ENCODE peak calls at places on chromosome 10, in seven cellular contexts. One of them, this sample, is unnamed.

GRCh38 chr10:93462371-93462770 is 19.8 kb downstream of the MYOF start:
- DNase-seq in spleen: no peak
- DNase-seq in activated CD8-positive, alpha-beta T cell treated with anti-CD3 and anti-CD28 coated beads for 36 hours: no peak
- DNase-seq in cardiac muscle cell: no peak
- DNase-seq in IMR-90: no peak
- DNase-seq in CD4-positive, alpha-beta T cell: no peak
- DNase-seq in heart right ventricle: no peak
- DNase-seq in this sample: no peak

GRCh38 chr10:21432266-21432665 is 93.2 kb downstream of the SKIDA1 start:
- DNase-seq in IMR-90: no peak
- DNase-seq in cardiac muscle cell: no peak
- DNase-seq in CD4-positive, alpha-beta T cell: no peak
- DNase-seq in activated CD8-positive, alpha-beta T cell treated with anti-CD3 and anti-CD28 coated beads for 36 hours: no peak
- DNase-seq in spleen: no peak
- DNase-seq in heart right ventricle: no peak
- DNase-seq in this sample: no peak

GRCh38 chr10:46555713-46556514 is 544 bp downstream of the GPRIN2 start:
- DNase-seq in CD4-positive, alpha-beta T cell: peak
- DNase-seq in spleen: peak
- DNase-seq in activated CD8-positive, alpha-beta T cell treated with anti-CD3 and anti-CD28 coated beads for 36 hours: no peak
- DNase-seq in cardiac muscle cell: no peak
- DNase-seq in IMR-90: no peak
- DNase-seq in heart right ventricle: no peak
- DNase-seq in this sample: no peak

GRCh38 chr10:25522946-25523608 is 348.3 kb downstream of the GPR158 start:
- DNase-seq in cardiac muscle cell: peak
- DNase-seq in IMR-90: no peak
- DNase-seq in activated CD8-positive, alpha-beta T cell treated with anti-CD3 and anti-CD28 coated beads for 36 hours: no peak
- DNase-seq in spleen: no peak
- DNase-seq in heart right ventricle: no peak
- DNase-seq in CD4-positive, alpha-beta T cell: no peak
- DNase-seq in this sample: no peak

GRCh38 chr10:114815751-114816150 is 5.8 kb upstream of the FHIP2A start:
- DNase-seq in activated CD8-positive, alpha-beta T cell treated with anti-CD3 and anti-CD28 coated beads for 36 hours: no peak
- DNase-seq in heart right ventricle: no peak
- DNase-seq in IMR-90: peak
- DNase-seq in spleen: no peak
- DNase-seq in CD4-positive, alpha-beta T cell: no peak
- DNase-seq in cardiac muscle cell: no peak
- DNase-seq in this sample: no peak

GRCh38 chr10:50375051-50375452 is 123.7 kb upstream of the ASAH2 start:
- DNase-seq in heart right ventricle: no peak
- DNase-seq in IMR-90: no peak
- DNase-seq in cardiac muscle cell: no peak
- DNase-seq in activated CD8-positive, alpha-beta T cell treated with anti-CD3 and anti-CD28 coated beads for 36 hours: no peak
- DNase-seq in spleen: no peak
- DNase-seq in CD4-positive, alpha-beta T cell: no peak
- DNase-seq in this sample: no peak

GRCh38 chr10:5976689-5977470 is 463 bp downstream of the IL15RA start:
- DNase-seq in IMR-90: peak
- DNase-seq in spleen: peak
- DNase-seq in cardiac muscle cell: peak
- DNase-seq in heart right ventricle: peak
- DNase-seq in activated CD8-positive, alpha-beta T cell treated with anti-CD3 and anti-CD28 coated beads for 36 hours: peak
- DNase-seq in CD4-positive, alpha-beta T cell: peak
- DNase-seq in this sample: peak

GRCh38 chr10:31816318-31816717 is 112.3 kb downstream of the ARHGAP12 start:
- DNase-seq in cardiac muscle cell: peak
- DNase-seq in spleen: no peak
- DNase-seq in activated CD8-positive, alpha-beta T cell treated with anti-CD3 and anti-CD28 coated beads for 36 hours: no peak
- DNase-seq in heart right ventricle: no peak
- DNase-seq in IMR-90: peak
- DNase-seq in CD4-positive, alpha-beta T cell: no peak
- DNase-seq in this sample: no peak

GRCh38 chr10:13858709-13859108 is 271.9 kb downstream of the PRPF18 start:
- DNase-seq in activated CD8-positive, alpha-beta T cell treated with anti-CD3 and anti-CD28 coated beads for 36 hours: no peak
- DNase-seq in cardiac muscle cell: no peak
- DNase-seq in spleen: no peak
- DNase-seq in CD4-positive, alpha-beta T cell: no peak
- DNase-seq in heart right ventricle: no peak
- DNase-seq in IMR-90: no peak
- DNase-seq in this sample: no peak

GRCh38 chr10:79089579-79090110 is 20.9 kb downstream of the ZMIZ1 start:
- DNase-seq in activated CD8-positive, alpha-beta T cell treated with anti-CD3 and anti-CD28 coated beads for 36 hours: no peak
- DNase-seq in cardiac muscle cell: no peak
- DNase-seq in spleen: no peak
- DNase-seq in heart right ventricle: no peak
- DNase-seq in IMR-90: no peak
- DNase-seq in CD4-positive, alpha-beta T cell: no peak
- DNase-seq in this sample: no peak

GRCh38 chr10:89327803-89328441 is at the start of gene IFIT3:
- DNase-seq in activated CD8-positive, alpha-beta T cell treated with anti-CD3 and anti-CD28 coated beads for 36 hours: peak
- DNase-seq in spleen: no peak
- DNase-seq in heart right ventricle: peak
- DNase-seq in CD4-positive, alpha-beta T cell: no peak
- DNase-seq in IMR-90: peak
- DNase-seq in cardiac muscle cell: peak
- DNase-seq in this sample: peak

GRCh38 chr10:110138197-110138812 is 69.1 kb upstream of the MXI1 start:
- DNase-seq in spleen: no peak
- DNase-seq in CD4-positive, alpha-beta T cell: no peak
- DNase-seq in cardiac muscle cell: peak
- DNase-seq in IMR-90: peak
- DNase-seq in heart right ventricle: no peak
- DNase-seq in activated CD8-positive, alpha-beta T cell treated with anti-CD3 and anti-CD28 coated beads for 36 hours: no peak
- DNase-seq in this sample: peak

GRCh38 chr10:49285232-49285631 is 13.7 kb upstream of the C10orf71 start:
- DNase-seq in heart right ventricle: no peak
- DNase-seq in CD4-positive, alpha-beta T cell: no peak
- DNase-seq in cardiac muscle cell: no peak
- DNase-seq in activated CD8-positive, alpha-beta T cell treated with anti-CD3 and anti-CD28 coated beads for 36 hours: no peak
- DNase-seq in IMR-90: no peak
- DNase-seq in spleen: no peak
- DNase-seq in this sample: no peak

GRCh38 chr10:100579261-100579660 is 43.5 kb downstream of the HIF1AN start:
- DNase-seq in cardiac muscle cell: no peak
- DNase-seq in heart right ventricle: no peak
- DNase-seq in activated CD8-positive, alpha-beta T cell treated with anti-CD3 and anti-CD28 coated beads for 36 hours: no peak
- DNase-seq in IMR-90: no peak
- DNase-seq in spleen: no peak
- DNase-seq in CD4-positive, alpha-beta T cell: no peak
- DNase-seq in this sample: no peak

GRCh38 chr10:5776150-5776880 is 36.9 kb downstream of the GDI2 start:
- DNase-seq in heart right ventricle: no peak
- DNase-seq in IMR-90: peak
- DNase-seq in spleen: no peak
- DNase-seq in activated CD8-positive, alpha-beta T cell treated with anti-CD3 and anti-CD28 coated beads for 36 hours: no peak
- DNase-seq in CD4-positive, alpha-beta T cell: no peak
- DNase-seq in cardiac muscle cell: peak
- DNase-seq in this sample: no peak

GRCh38 chr10:1577371-1577770 is 160.0 kb downstream of the ADARB2 start:
- DNase-seq in CD4-positive, alpha-beta T cell: no peak
- DNase-seq in spleen: peak
- DNase-seq in cardiac muscle cell: no peak
- DNase-seq in IMR-90: no peak
- DNase-seq in activated CD8-positive, alpha-beta T cell treated with anti-CD3 and anti-CD28 coated beads for 36 hours: no peak
- DNase-seq in heart right ventricle: no peak
- DNase-seq in this sample: no peak

GRCh38 chr10:101056365-101057151 is 5.2 kb upstream of the KAZALD1 start:
- DNase-seq in cardiac muscle cell: no peak
- DNase-seq in spleen: no peak
- DNase-seq in IMR-90: no peak
- DNase-seq in CD4-positive, alpha-beta T cell: no peak
- DNase-seq in heart right ventricle: no peak
- DNase-seq in activated CD8-positive, alpha-beta T cell treated with anti-CD3 and anti-CD28 coated beads for 36 hours: no peak
- DNase-seq in this sample: no peak

GRCh38 chr10:89213191-89213808 is 6.2 kb upstream of the CH25H start:
- DNase-seq in heart right ventricle: no peak
- DNase-seq in spleen: no peak
- DNase-seq in IMR-90: peak
- DNase-seq in activated CD8-positive, alpha-beta T cell treated with anti-CD3 and anti-CD28 coated beads for 36 hours: no peak
- DNase-seq in CD4-positive, alpha-beta T cell: no peak
- DNase-seq in cardiac muscle cell: peak
- DNase-seq in this sample: peak

GRCh38 chr10:117132751-117133231 is 5.3 kb downstream of the VAX1 start:
- DNase-seq in heart right ventricle: no peak
- DNase-seq in cardiac muscle cell: no peak
- DNase-seq in activated CD8-positive, alpha-beta T cell treated with anti-CD3 and anti-CD28 coated beads for 36 hours: no peak
- DNase-seq in IMR-90: no peak
- DNase-seq in CD4-positive, alpha-beta T cell: no peak
- DNase-seq in spleen: no peak
- DNase-seq in this sample: no peak

GRCh38 chr10:78438094-78438906 is 404.6 kb downstream of the RPS24 start:
- DNase-seq in CD4-positive, alpha-beta T cell: peak
- DNase-seq in heart right ventricle: no peak
- DNase-seq in spleen: no peak
- DNase-seq in activated CD8-positive, alpha-beta T cell treated with anti-CD3 and anti-CD28 coated beads for 36 hours: peak
- DNase-seq in IMR-90: no peak
- DNase-seq in cardiac muscle cell: no peak
- DNase-seq in this sample: peak

GRCh38 chr10:6037422-6037821 is 24.7 kb downstream of the IL2RA start:
- DNase-seq in CD4-positive, alpha-beta T cell: no peak
- DNase-seq in spleen: no peak
- DNase-seq in activated CD8-positive, alpha-beta T cell treated with anti-CD3 and anti-CD28 coated beads for 36 hours: peak
- DNase-seq in IMR-90: no peak
- DNase-seq in cardiac muscle cell: no peak
- DNase-seq in heart right ventricle: no peak
- DNase-seq in this sample: no peak

GRCh38 chr10:102316421-102316820 is 71.1 kb downstream of the GBF1 start:
- DNase-seq in cardiac muscle cell: no peak
- DNase-seq in CD4-positive, alpha-beta T cell: no peak
- DNase-seq in spleen: no peak
- DNase-seq in IMR-90: no peak
- DNase-seq in activated CD8-positive, alpha-beta T cell treated with anti-CD3 and anti-CD28 coated beads for 36 hours: no peak
- DNase-seq in heart right ventricle: no peak
- DNase-seq in this sample: no peak

GRCh38 chr10:90779573-90779972 is 78.3 kb downstream of the HTR7 start:
- DNase-seq in IMR-90: peak
- DNase-seq in spleen: no peak
- DNase-seq in heart right ventricle: no peak
- DNase-seq in activated CD8-positive, alpha-beta T cell treated with anti-CD3 and anti-CD28 coated beads for 36 hours: no peak
- DNase-seq in CD4-positive, alpha-beta T cell: no peak
- DNase-seq in cardiac muscle cell: no peak
- DNase-seq in this sample: peak
- TF ChIP-seq CTCF in IMR-90: peak
- TF ChIP-seq CTCF in spleen: no peak
- TF ChIP-seq CTCF in heart right ventricle: no peak
- TF ChIP-seq CTCF in activated CD8-positive, alpha-beta T cell treated with anti-CD3 and anti-CD28 coated beads for 36 hours: no peak
- TF ChIP-seq CTCF in CD4-positive, alpha-beta T cell: no peak
- TF ChIP-seq CTCF in cardiac muscle cell: peak
- TF ChIP-seq CTCF in this sample: peak

GRCh38 chr10:14953452-14954000 is 370 bp downstream of the DCLRE1C start:
- DNase-seq in activated CD8-positive, alpha-beta T cell treated with anti-CD3 and anti-CD28 coated beads for 36 hours: no peak
- DNase-seq in heart right ventricle: no peak
- DNase-seq in cardiac muscle cell: peak
- DNase-seq in spleen: peak
- DNase-seq in CD4-positive, alpha-beta T cell: no peak
- DNase-seq in IMR-90: peak
- DNase-seq in this sample: peak
- TF ChIP-seq CTCF in activated CD8-positive, alpha-beta T cell treated with anti-CD3 and anti-CD28 coated beads for 36 hours: no peak
- TF ChIP-seq CTCF in heart right ventricle: peak
- TF ChIP-seq CTCF in cardiac muscle cell: no peak
- TF ChIP-seq CTCF in spleen: no peak
- TF ChIP-seq CTCF in CD4-positive, alpha-beta T cell: no peak
- TF ChIP-seq CTCF in IMR-90: peak
- TF ChIP-seq CTCF in this sample: no peak

GRCh38 chr10:58396057-58396456 is 10.8 kb downstream of the TFAM start:
- DNase-seq in cardiac muscle cell: no peak
- DNase-seq in CD4-positive, alpha-beta T cell: no peak
- DNase-seq in spleen: no peak
- DNase-seq in activated CD8-positive, alpha-beta T cell treated with anti-CD3 and anti-CD28 coated beads for 36 hours: no peak
- DNase-seq in IMR-90: no peak
- DNase-seq in heart right ventricle: no peak
- DNase-seq in this sample: no peak

GRCh38 chr10:58389024-58389423 is 3.8 kb downstream of the TFAM start:
- DNase-seq in CD4-positive, alpha-beta T cell: no peak
- DNase-seq in cardiac muscle cell: no peak
- DNase-seq in activated CD8-positive, alpha-beta T cell treated with anti-CD3 and anti-CD28 coated beads for 36 hours: no peak
- DNase-seq in IMR-90: no peak
- DNase-seq in spleen: no peak
- DNase-seq in heart right ventricle: no peak
- DNase-seq in this sample: no peak

GRCh38 chr10:58394471-58394870 is 9.3 kb downstream of the TFAM start:
- DNase-seq in IMR-90: no peak
- DNase-seq in cardiac muscle cell: no peak
- DNase-seq in spleen: no peak
- DNase-seq in CD4-positive, alpha-beta T cell: no peak
- DNase-seq in heart right ventricle: no peak
- DNase-seq in activated CD8-positive, alpha-beta T cell treated with anti-CD3 and anti-CD28 coated beads for 36 hours: no peak
- DNase-seq in this sample: no peak

GRCh38 chr10:58397830-58398229 is 12.6 kb downstream of the TFAM start:
- DNase-seq in CD4-positive, alpha-beta T cell: no peak
- DNase-seq in IMR-90: no peak
- DNase-seq in heart right ventricle: no peak
- DNase-seq in activated CD8-positive, alpha-beta T cell treated with anti-CD3 and anti-CD28 coated beads for 36 hours: no peak
- DNase-seq in spleen: no peak
- DNase-seq in cardiac muscle cell: no peak
- DNase-seq in this sample: no peak

GRCh38 chr10:58393317-58393716 is 8.1 kb downstream of the TFAM start:
- DNase-seq in IMR-90: peak
- DNase-seq in spleen: no peak
- DNase-seq in heart right ventricle: no peak
- DNase-seq in activated CD8-positive, alpha-beta T cell treated with anti-CD3 and anti-CD28 coated beads for 36 hours: no peak
- DNase-seq in cardiac muscle cell: peak
- DNase-seq in CD4-positive, alpha-beta T cell: no peak
- DNase-seq in this sample: no peak
- TF ChIP-seq CTCF in IMR-90: peak
- TF ChIP-seq CTCF in spleen: no peak
- TF ChIP-seq CTCF in heart right ventricle: no peak
- TF ChIP-seq CTCF in activated CD8-positive, alpha-beta T cell treated with anti-CD3 and anti-CD28 coated beads for 36 hours: no peak
- TF ChIP-seq CTCF in cardiac muscle cell: no peak
- TF ChIP-seq CTCF in CD4-positive, alpha-beta T cell: no peak
- TF ChIP-seq CTCF in this sample: no peak

GRCh38 chr10:133308431-133309110 is at the start of the genes TUBGCP2 and ZNF511:
- DNase-seq in IMR-90: peak
- DNase-seq in CD4-positive, alpha-beta T cell: peak
- DNase-seq in cardiac muscle cell: peak
- DNase-seq in spleen: peak
- DNase-seq in activated CD8-positive, alpha-beta T cell treated with anti-CD3 and anti-CD28 coated beads for 36 hours: peak
- DNase-seq in heart right ventricle: peak
- DNase-seq in this sample: peak

GRCh38 chr10:133307776-133308430 is 769 bp downstream of the TUBGCP2 start:
- DNase-seq in spleen: peak
- DNase-seq in cardiac muscle cell: peak
- DNase-seq in heart right ventricle: peak
- DNase-seq in activated CD8-positive, alpha-beta T cell treated with anti-CD3 and anti-CD28 coated beads for 36 hours: peak
- DNase-seq in IMR-90: peak
- DNase-seq in CD4-positive, alpha-beta T cell: peak
- DNase-seq in this sample: peak

GRCh38 chr10:133306941-133307379 is 1.7 kb downstream of the TUBGCP2 start:
- DNase-seq in spleen: peak
- DNase-seq in heart right ventricle: no peak
- DNase-seq in CD4-positive, alpha-beta T cell: no peak
- DNase-seq in IMR-90: no peak
- DNase-seq in cardiac muscle cell: no peak
- DNase-seq in activated CD8-positive, alpha-beta T cell treated with anti-CD3 and anti-CD28 coated beads for 36 hours: no peak
- DNase-seq in this sample: no peak

GRCh38 chr10:133303206-133303605 is 5.5 kb downstream of the TUBGCP2 start:
- DNase-seq in cardiac muscle cell: no peak
- DNase-seq in IMR-90: no peak
- DNase-seq in CD4-positive, alpha-beta T cell: no peak
- DNase-seq in heart right ventricle: no peak
- DNase-seq in activated CD8-positive, alpha-beta T cell treated with anti-CD3 and anti-CD28 coated beads for 36 hours: no peak
- DNase-seq in spleen: no peak
- DNase-seq in this sample: no peak

GRCh38 chr10:133306097-133306476 is 2.6 kb downstream of the TUBGCP2 start:
- DNase-seq in IMR-90: no peak
- DNase-seq in cardiac muscle cell: no peak
- DNase-seq in heart right ventricle: no peak
- DNase-seq in spleen: peak
- DNase-seq in CD4-positive, alpha-beta T cell: no peak
- DNase-seq in activated CD8-positive, alpha-beta T cell treated with anti-CD3 and anti-CD28 coated beads for 36 hours: no peak
- DNase-seq in this sample: no peak
- TF ChIP-seq CTCF in IMR-90: no peak
- TF ChIP-seq CTCF in cardiac muscle cell: no peak
- TF ChIP-seq CTCF in heart right ventricle: no peak
- TF ChIP-seq CTCF in spleen: no peak
- TF ChIP-seq CTCF in CD4-positive, alpha-beta T cell: no peak
- TF ChIP-seq CTCF in activated CD8-positive, alpha-beta T cell treated with anti-CD3 and anti-CD28 coated beads for 36 hours: no peak
- TF ChIP-seq CTCF in this sample: no peak